ENCODE peak calls at places on chromosomes 4 and X, in six cellular contexts. F is activated B cell treated with CpG ODN at 0.5 μM for 24 hours, N is left cardiac atrium, W is fibroblast of villous mesenchyme, I is progenitor cell of endocrine pancreas, Z is fibroblast of gingiva. S is an unnamed sample.

GRCh38 chr4:178665916-178666315 is 1223.7 kb upstream of the AGA start:
- DNase-seq in F (no peak), N (no peak), W (no peak), I (no peak), Z (no peak), S (no peak)

GRCh38 chr4:158020734-158021346 is 152.0 kb downstream of the GASK1B start:
- DNase-seq in F (no peak), N (no peak), W (peak), I (no peak), Z (peak), S (no peak)

GRCh38 chrX:72609313-72609712 is 36.7 kb upstream of the HDAC8 start:
- DNase-seq in F (no peak), N (no peak), W (peak), I (no peak), Z (no peak), S (no peak)

GRCh38 chr4:38873290-38873949 is 5.8 kb downstream of the FAM114A1 start:
- DNase-seq in F (no peak), N (no peak), W (no peak), I (no peak), Z (no peak), S (no peak)

GRCh38 chrX:72128881-72129280 is 2.8 kb downstream of the RTL5 start:
- DNase-seq in F (no peak), N (no peak), W (no peak), I (no peak), Z (no peak), S (no peak)

GRCh38 chr4:153215976-153216375 is 11.7 kb downstream of the TRIM2 start:
- DNase-seq in F (no peak), N (no peak), W (no peak), I (no peak), Z (peak), S (no peak)

GRCh38 chr4:164931551-164932324 is 45.7 kb downstream of the TRIM61 start:
- DNase-seq in F (no peak), N (no peak), W (no peak), I (no peak), Z (no peak), S (no peak)

GRCh38 chr4:151955721-151956340 is 195.0 kb upstream of the GATB start:
- DNase-seq in F (no peak), N (no peak), W (peak), I (no peak), Z (no peak), S (no peak)

GRCh38 chrX:40143987-40144386 is 46.2 kb upstream of the BCOR start:
- DNase-seq in F (no peak), N (no peak), W (no peak), I (no peak), Z (no peak), S (no peak)

GRCh38 chr4:7052923-7053715 is 9.9 kb downstream of the TADA2B start:
- DNase-seq in F (no peak), N (no peak), W (no peak), I (no peak), Z (no peak), S (peak)

S was measured in left ventricle myocardium inferior.